ENCODE peak calls at places on chromosomes 12 and 14, in ten cellular contexts. G, W, C, U, L, M, N, B, S and R are unnamed samples.

GRCh38 chr12:42757735-42758134 is 168.2 kb upstream of the PRICKLE1 start:
- DNase-seq in M (no peak), N (no peak), S (no peak), W (no peak), C (no peak), U (no peak), G (no peak), B (no peak), L (no peak), R (no peak)

GRCh38 chr12:128685903-128686475 is 137.8 kb downstream of the SLC15A4 start:
- DNase-seq in C (no peak), M (no peak), S (no peak), L (no peak), G (no peak), U (no peak), W (no peak), N (no peak), B (no peak), R (no peak)

GRCh38 chr14:71362920-71363584 is 455.8 kb downstream of the PCNX1 start:
- DNase-seq in B (no peak), G (no peak), N (no peak), L (peak; percentile 48), C (no peak), M (no peak), W (no peak), S (no peak), U (no peak), R (peak; percentile 50)

GRCh38 chr14:86796221-86797074 is 1196.5 kb downstream of the GALC start:
- DNase-seq in N (no peak), S (no peak), M (no peak), B (no peak), L (no peak), U (no peak), W (no peak), G (no peak), C (no peak), R (no peak)

GRCh38 chr12:64691793-64692583 is 67.2 kb downstream of the GNS start:
- DNase-seq in N (no peak), G (no peak), B (no peak), L (no peak), W (no peak), M (no peak), U (no peak), C (no peak), S (no peak), R (no peak)

GRCh38 chr12:79685068-79685467 is 5.7 kb downstream of the PAWR start:
- DNase-seq in G (no peak), M (no peak), S (no peak), L (no peak), U (no peak), W (no peak), N (peak; percentile 76), C (no peak), B (no peak), R (no peak)

GRCh38 chr12:77954156-77954555 is 123.5 kb downstream of the NAV3 start:
- DNase-seq in W (no peak), B (no peak), C (no peak), U (no peak), S (no peak), M (no peak), G (no peak), L (no peak), N (no peak), R (no peak)

GRCh38 chr12:49416892-49417291 is 49.6 kb downstream of the SPATS2 start:
- DNase-seq in W (no peak), G (no peak), N (no peak), M (no peak), C (no peak), B (no peak), U (no peak), L (no peak), S (no peak), R (no peak)

GRCh38 chr12:94152292-94153083 is 4.1 kb downstream of the PLXNC1 start:
- DNase-seq in L (no peak), G (no peak), N (no peak), U (no peak), W (no peak), S (no peak), M (no peak), B (no peak), C (no peak), R (no peak)

GRCh38 chr12:1576410-1577240 is 17.8 kb downstream of the FBXL14 start:
- DNase-seq in L (peak; percentile 78), M (peak; percentile 47), G (no peak), U (no peak), B (peak; percentile 64), N (peak; percentile 31), C (no peak), S (peak; percentile 86), W (no peak), R (no peak)

GRCh38 chr12:2613674-2614073 is 181.1 kb upstream of the FKBP4 start:
- DNase-seq in C (peak; percentile 35), U (no peak), S (no peak), M (no peak), N (no peak), L (peak; percentile 95), B (no peak), G (peak; percentile 89), W (no peak), R (no peak)

GRCh38 chr14:72576258-72576657 is 317.6 kb downstream of the DPF3 start:
- DNase-seq in M (no peak), L (no peak), W (no peak), B (no peak), S (no peak), G (no peak), C (no peak), U (no peak), N (no peak), R (no peak)

GRCh38 chr12:68236421-68237059 is 10.9 kb upstream of the IL26 start:
- DNase-seq in G (no peak), N (no peak), M (no peak), W (no peak), C (no peak), S (no peak), U (no peak), B (no peak), L (no peak), R (peak; percentile 22)

GRCh38 chr12:1496162-1496925 is 98.0 kb downstream of the FBXL14 start:
- DNase-seq in B (peak; percentile 52), M (peak; percentile 66), S (no peak), U (peak; percentile 49), L (no peak), G (peak; percentile 77), N (no peak), C (peak; percentile 18), W (no peak), R (no peak)

GRCh38 chr12:24661657-24662096 is 287.2 kb downstream of the BCAT1 start:
- DNase-seq in W (peak; percentile 82), S (no peak), N (no peak), G (no peak), L (peak; percentile 47), U (no peak), C (no peak), M (no peak), B (no peak), R (no peak)

GRCh38 chr12:113439606-113440030 is 17.4 kb downstream of the SDSL start:
- DNase-seq in B (peak; percentile 96), S (peak; percentile 57), N (no peak), G (no peak), M (no peak), U (peak; percentile 89), C (no peak), L (peak; percentile 40), W (no peak), R (no peak)
- TF ChIP-seq CTCF in B (peak; percentile 91), S (no peak), N (peak; percentile 77), G (no peak), M (peak; percentile 39), U (peak; percentile 70), C (peak; percentile 5), L (peak; percentile 86), W (peak; percentile 51), R (peak; percentile 78)

GRCh38 chr12:109716512-109717389 is 3.1 kb downstream of the FAM222A start:
- DNase-seq in B (no peak), M (peak; percentile 27), G (no peak), C (no peak), W (no peak), L (no peak), N (no peak), S (peak; percentile 87), U (no peak), R (no peak)

GRCh38 chr12:109717390-109718357 is 4.0 kb downstream of the FAM222A start:
- DNase-seq in G (no peak), M (no peak), B (no peak), L (no peak), N (no peak), W (no peak), S (no peak), C (no peak), U (no peak), R (no peak)

GRCh38 chr12:109719123-109720022 is 5.7 kb downstream of the FAM222A start:
- DNase-seq in M (no peak), L (no peak), C (no peak), B (peak; percentile 88), G (no peak), N (no peak), W (no peak), S (no peak), U (no peak), R (no peak)

GRCh38 chr12:109720152-109720855 is 6.7 kb downstream of the FAM222A start:
- DNase-seq in S (no peak), N (no peak), G (no peak), L (no peak), B (no peak), W (no peak), M (no peak), C (no peak), U (no peak), R (no peak)

GRCh38 chr12:109718390-109718789 is 4.8 kb downstream of the FAM222A start:
- DNase-seq in G (no peak), U (peak; percentile 68), M (no peak), S (peak; percentile 59), C (no peak), L (no peak), N (no peak), B (peak; percentile 97), W (no peak), R (no peak)
- H3K4me3 ChIP-seq in G (no peak overlapping the region), U (peak overlapping the region; percentile 47), M (no peak overlapping the region), S (no peak overlapping the region), C (no peak overlapping the region), L (no peak overlapping the region), N (no peak overlapping the region), B (no peak overlapping the region), W (no peak overlapping the region), R (no peak overlapping the region)

GRCh38 chr14:95491936-95492608 is 24.4 kb downstream of the SYNE3 start:
- DNase-seq in S (no peak), B (no peak), L (no peak), N (no peak), M (no peak), U (no peak), W (no peak), G (no peak), C (no peak), R (no peak)
- H3K27me3 ChIP-seq in S (no peaks in the 10 kb centered on the region), B (no peaks in the 10 kb centered on the region), L (no peaks in the 10 kb centered on the region), N (no peaks in the 10 kb centered on the region), M (no peaks in the 10 kb centered on the region), U (no peaks in the 10 kb centered on the region), W (no peaks in the 10 kb centered on the region), G (no peaks in the 10 kb centered on the region), C (no peaks in the 10 kb centered on the region), R (no peaks in the 10 kb centered on the region)

GRCh38 chr12:41661141-41661540 is 473.0 kb downstream of the PDZRN4 start:
- DNase-seq in G (no peak), U (no peak), B (peak; percentile 49), S (no peak), L (no peak), C (no peak), N (no peak), W (no peak), M (no peak), R (no peak)

GRCh38 chr12:41663487-41664258 is 475.6 kb downstream of the PDZRN4 start:
- DNase-seq in W (no peak), S (no peak), C (no peak), G (no peak), L (no peak), U (no peak), N (no peak), M (no peak), B (peak; percentile 55), R (no peak)
- TF ChIP-seq CTCF in W (peak; percentile 44), S (no peak), C (no peak), G (no peak), L (no peak), U (no peak), N (peak; percentile 44), M (peak; percentile 25), B (peak; percentile 86), R (peak; percentile 15)